ENCODE peak calls at places on chromosomes 12 and 14, in nine cellular contexts. One of them, this sample, is unnamed.
A peak's percentile ranks its signal among the peaks of the same experiment; 100 is the strongest.

GRCh38 chr14:99259327-99259726 is 12.7 kb downstream of the BCL11B start:
- DNase-seq in A549: no peak
- DNase-seq in IMR-90: no peak
- DNase-seq in breast epithelium: no peak
- DNase-seq in heart left ventricle: no peak
- DNase-seq in sigmoid colon: no peak
- DNase-seq in vagina: no peak
- DNase-seq in Peyer's patch: no peak
- DNase-seq in K562: no peak
- DNase-seq in this sample: no peak

GRCh38 chr12:57096099-57096572 is 7.2 kb downstream of the NAB2 start:
- DNase-seq in vagina: no peak
- DNase-seq in A549: no peak
- DNase-seq in sigmoid colon: no peak
- DNase-seq in IMR-90: no peak
- DNase-seq in breast epithelium: peak; percentile 74
- DNase-seq in K562: peak; percentile 19
- DNase-seq in heart left ventricle: no peak
- DNase-seq in Peyer's patch: no peak
- DNase-seq in this sample: peak; percentile 86

GRCh38 chr14:50796391-50796790 is 34.6 kb downstream of the NIN start:
- DNase-seq in A549: no peak
- DNase-seq in Peyer's patch: no peak
- DNase-seq in sigmoid colon: no peak
- DNase-seq in vagina: no peak
- DNase-seq in K562: no peak
- DNase-seq in heart left ventricle: no peak
- DNase-seq in breast epithelium: no peak
- DNase-seq in IMR-90: no peak
- DNase-seq in this sample: no peak

GRCh38 chr12:127115468-127116035 is 1151.4 kb upstream of the TMEM132C start:
- DNase-seq in Peyer's patch: no peak
- DNase-seq in K562: no peak
- DNase-seq in IMR-90: no peak
- DNase-seq in A549: no peak
- DNase-seq in breast epithelium: no peak
- DNase-seq in heart left ventricle: no peak
- DNase-seq in vagina: no peak
- DNase-seq in sigmoid colon: no peak
- DNase-seq in this sample: no peak

GRCh38 chr12:60872219-60872618 is 1276.4 kb downstream of the SLC16A7 start:
- DNase-seq in K562: no peak
- DNase-seq in Peyer's patch: no peak
- DNase-seq in A549: no peak
- DNase-seq in sigmoid colon: no peak
- DNase-seq in breast epithelium: no peak
- DNase-seq in IMR-90: no peak
- DNase-seq in vagina: no peak
- DNase-seq in heart left ventricle: peak; percentile 28
- DNase-seq in this sample: no peak

GRCh38 chr12:110141389-110141788 is 17.2 kb downstream of the IFT81 start:
- DNase-seq in Peyer's patch: no peak
- DNase-seq in K562: no peak
- DNase-seq in breast epithelium: no peak
- DNase-seq in IMR-90: peak; percentile 65
- DNase-seq in vagina: no peak
- DNase-seq in A549: no peak
- DNase-seq in sigmoid colon: peak; percentile 91
- DNase-seq in heart left ventricle: no peak
- DNase-seq in this sample: no peak

GRCh38 chr12:95218164-95218851 is 701 bp downstream of the VEZT start:
- DNase-seq in A549: no peak
- DNase-seq in vagina: no peak
- DNase-seq in K562: no peak
- DNase-seq in heart left ventricle: no peak
- DNase-seq in sigmoid colon: no peak
- DNase-seq in Peyer's patch: no peak
- DNase-seq in IMR-90: peak; percentile 58
- DNase-seq in breast epithelium: peak; percentile 90
- DNase-seq in this sample: no peak

GRCh38 chr12:14716848-14717444 is 20.5 kb upstream of the GUCY2C start:
- DNase-seq in heart left ventricle: no peak
- DNase-seq in Peyer's patch: no peak
- DNase-seq in breast epithelium: no peak
- DNase-seq in IMR-90: peak; percentile 37
- DNase-seq in sigmoid colon: no peak
- DNase-seq in vagina: no peak
- DNase-seq in K562: peak; percentile 32
- DNase-seq in A549: peak; percentile 71
- DNase-seq in this sample: peak; percentile 13

GRCh38 chr12:109329003-109329402 is 18.7 kb upstream of the MYO1H start:
- DNase-seq in A549: no peak
- DNase-seq in IMR-90: no peak
- DNase-seq in sigmoid colon: no peak
- DNase-seq in breast epithelium: no peak
- DNase-seq in K562: no peak
- DNase-seq in vagina: no peak
- DNase-seq in Peyer's patch: no peak
- DNase-seq in heart left ventricle: no peak
- DNase-seq in this sample: no peak

DNA sequence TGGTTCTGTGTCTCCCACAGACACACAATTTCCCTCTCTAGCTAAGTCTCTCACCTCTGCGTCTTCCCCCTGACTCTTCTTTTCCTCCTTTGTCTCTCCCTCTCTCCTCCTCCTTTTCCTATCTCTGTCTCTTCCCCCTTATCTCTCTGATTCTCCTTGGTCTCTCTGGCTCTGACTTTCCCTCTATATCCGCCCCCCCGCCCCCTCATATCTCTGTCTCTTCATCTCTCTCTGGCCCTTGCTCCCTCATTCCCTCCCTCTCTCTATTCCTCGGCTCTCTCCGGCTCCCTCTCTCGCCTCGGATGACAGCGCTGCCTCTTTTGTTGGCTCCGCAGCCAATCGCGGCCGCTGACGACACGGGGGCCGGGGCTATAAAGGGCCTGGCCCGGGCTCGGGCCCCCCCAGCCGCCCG is at the start of gene GDF11:
- DNase-seq in K562: no peak
- DNase-seq in Peyer's patch: no peak
- DNase-seq in IMR-90: peak; percentile 74
- DNase-seq in A549: peak; percentile 64
- DNase-seq in breast epithelium: no peak
- DNase-seq in vagina: no peak
- DNase-seq in heart left ventricle: peak; percentile 89
- DNase-seq in sigmoid colon: peak; percentile 94
- DNase-seq in this sample: peak; percentile 76
- TF ChIP-seq POLR2A in K562: peak; percentile 72
- TF ChIP-seq POLR2A in Peyer's patch: peak; percentile 44
- TF ChIP-seq POLR2A in IMR-90: peak; percentile 69
- TF ChIP-seq POLR2A in A549: no peak
- TF ChIP-seq POLR2A in breast epithelium: no peak
- TF ChIP-seq POLR2A in vagina: no peak
- TF ChIP-seq POLR2A in heart left ventricle: peak; percentile 88
- TF ChIP-seq POLR2A in sigmoid colon: peak; percentile 31
- TF ChIP-seq POLR2A in this sample: peak; percentile 73

DNA sequence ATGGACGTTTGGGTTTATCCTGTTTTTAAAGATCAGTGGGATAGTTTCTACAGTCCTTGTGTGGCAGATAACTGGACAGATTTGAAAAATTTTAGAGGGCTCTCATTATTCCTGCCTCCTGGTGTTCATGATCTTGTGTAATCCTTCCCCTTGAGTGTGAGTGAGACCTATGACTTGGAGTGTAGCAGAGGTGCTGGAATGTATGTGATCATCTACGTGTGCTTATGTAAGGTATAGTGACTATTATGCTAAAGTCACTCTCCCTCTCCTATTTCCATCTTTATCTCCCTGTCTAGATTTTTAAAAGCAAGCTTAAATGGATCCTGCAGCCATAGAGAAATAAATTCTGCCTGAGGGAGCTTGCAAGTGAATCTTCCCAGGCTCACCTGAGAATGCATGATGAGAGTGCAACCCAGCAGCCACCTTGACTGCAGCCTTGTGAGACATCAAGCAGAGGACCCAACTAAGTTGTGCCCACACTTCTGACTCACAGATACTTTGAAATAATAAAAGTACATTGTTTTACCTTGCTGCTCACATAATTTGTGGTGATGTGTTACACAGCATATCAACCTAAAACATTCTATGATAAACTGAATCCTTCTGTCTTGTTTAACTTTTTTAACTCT is 3.2 kb upstream of the OLR1 start:
- DNase-seq in breast epithelium: no peak
- DNase-seq in sigmoid colon: no peak
- DNase-seq in heart left ventricle: no peak
- DNase-seq in vagina: no peak
- DNase-seq in Peyer's patch: no peak
- DNase-seq in IMR-90: no peak
- DNase-seq in K562: no peak
- DNase-seq in A549: no peak
- DNase-seq in this sample: no peak
- H3K4me1 ChIP-seq in breast epithelium: peaks cover 6% of the 10 kb centered on the region
- H3K4me1 ChIP-seq in sigmoid colon: no peaks in the 10 kb centered on the region
- H3K4me1 ChIP-seq in heart left ventricle: no peaks in the 10 kb centered on the region
- H3K4me1 ChIP-seq in vagina: no peaks in the 10 kb centered on the region
- H3K4me1 ChIP-seq in Peyer's patch: no peaks in the 10 kb centered on the region
- H3K4me1 ChIP-seq in IMR-90: peaks cover 12% of the 10 kb centered on the region
- H3K4me1 ChIP-seq in K562: no peaks in the 10 kb centered on the region
- H3K4me1 ChIP-seq in A549: peaks cover 20% of the 10 kb centered on the region
- H3K4me1 ChIP-seq in this sample: no peaks in the 10 kb centered on the region

DNA sequence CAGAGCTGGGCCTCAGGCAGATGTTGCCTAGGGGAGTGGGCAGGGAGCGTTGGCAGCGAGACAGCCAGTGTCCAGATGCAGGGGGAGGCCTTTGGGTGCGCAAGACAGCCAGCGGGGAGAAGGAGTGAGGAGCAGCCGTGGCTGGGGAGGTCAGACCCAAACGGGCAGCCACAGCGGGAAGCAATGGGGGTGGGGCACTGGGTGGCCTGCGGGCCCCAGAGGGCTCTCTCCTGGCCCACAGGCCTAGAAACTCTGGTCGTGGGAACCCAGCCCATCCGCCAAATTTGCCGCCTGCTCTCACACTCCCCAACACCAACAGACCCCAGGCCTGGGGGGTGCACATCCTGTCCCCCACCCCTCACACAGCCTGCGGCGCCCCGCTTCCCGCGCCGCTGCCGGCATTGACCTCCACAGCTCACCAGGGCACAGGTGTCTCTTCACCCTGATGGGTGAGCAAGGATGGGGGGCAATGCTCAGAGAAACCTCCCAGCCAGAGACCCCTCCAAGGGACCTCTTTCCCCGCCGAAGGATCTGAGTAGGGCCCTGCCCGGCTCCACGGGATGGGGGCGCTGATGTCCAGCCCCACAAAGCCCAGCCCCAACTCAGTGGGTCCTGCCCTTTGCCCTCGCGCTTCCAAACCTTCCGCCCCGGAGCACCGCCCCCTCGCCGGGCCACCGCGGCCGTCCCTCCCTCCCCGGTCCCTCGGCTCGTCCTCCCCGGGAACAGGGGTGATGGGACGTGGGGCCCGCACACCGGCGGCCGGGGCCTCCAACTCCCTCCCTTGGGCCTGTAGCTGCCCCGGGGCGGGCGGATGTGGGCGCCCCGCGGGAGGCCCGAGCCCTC is 781 bp downstream of the HDAC7 start:
- DNase-seq in A549: peak; percentile 65
- DNase-seq in IMR-90: no peak
- DNase-seq in vagina: no peak
- DNase-seq in breast epithelium: peak; percentile 53
- DNase-seq in heart left ventricle: peak; percentile 91
- DNase-seq in Peyer's patch: peak; percentile 74
- DNase-seq in K562: peak; percentile 83
- DNase-seq in sigmoid colon: peak; percentile 85
- DNase-seq in this sample: no peak
- TF ChIP-seq CTCF in A549: peak; percentile 46
- TF ChIP-seq CTCF in IMR-90: peak; percentile 37
- TF ChIP-seq CTCF in vagina: no peak
- TF ChIP-seq CTCF in breast epithelium: no peak
- TF ChIP-seq CTCF in heart left ventricle: no peak
- TF ChIP-seq CTCF in Peyer's patch: peak; percentile 21
- TF ChIP-seq CTCF in K562: peak; percentile 54
- TF ChIP-seq CTCF in sigmoid colon: peak; percentile 18
- TF ChIP-seq CTCF in this sample: no peak

GRCh38 chr14:60116181-60116580 is 24.5 kb downstream of the PCNX4 start:
- DNase-seq in breast epithelium: no peak
- DNase-seq in A549: no peak
- DNase-seq in sigmoid colon: no peak
- DNase-seq in Peyer's patch: no peak
- DNase-seq in K562: no peak
- DNase-seq in vagina: no peak
- DNase-seq in heart left ventricle: no peak
- DNase-seq in IMR-90: peak; percentile 26
- DNase-seq in this sample: no peak

GRCh38 chr14:60111732-60112131 is 20.0 kb downstream of the PCNX4 start:
- DNase-seq in breast epithelium: no peak
- DNase-seq in K562: no peak
- DNase-seq in vagina: no peak
- DNase-seq in sigmoid colon: no peak
- DNase-seq in Peyer's patch: no peak
- DNase-seq in A549: no peak
- DNase-seq in heart left ventricle: no peak
- DNase-seq in IMR-90: no peak
- DNase-seq in this sample: no peak

DNA sequence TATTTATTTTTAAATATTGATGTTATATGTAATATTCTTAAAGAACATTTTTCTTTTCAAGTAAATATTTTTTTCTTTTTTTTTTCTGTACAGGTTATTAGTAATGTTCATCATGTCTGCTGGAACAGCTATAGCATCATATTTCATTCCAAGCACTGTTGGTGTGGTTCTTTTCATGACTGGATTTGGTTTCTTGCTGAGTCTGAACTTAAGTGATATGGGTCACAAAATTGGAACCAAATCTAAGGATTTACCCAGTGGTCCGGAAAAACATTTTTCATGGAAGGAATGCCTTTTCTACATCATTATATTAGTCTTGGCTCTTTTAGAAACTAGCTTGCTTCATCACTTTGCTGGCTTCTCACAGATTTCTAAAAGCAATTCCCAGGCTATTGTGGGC is 23.2 kb downstream of the PCNX4 start:
- DNase-seq in breast epithelium: no peak
- DNase-seq in vagina: no peak
- DNase-seq in A549: no peak
- DNase-seq in K562: no peak
- DNase-seq in sigmoid colon: no peak
- DNase-seq in heart left ventricle: no peak
- DNase-seq in IMR-90: no peak
- DNase-seq in Peyer's patch: no peak
- DNase-seq in this sample: no peak
- TF ChIP-seq POLR2A in breast epithelium: no peak
- TF ChIP-seq POLR2A in vagina: no peak
- TF ChIP-seq POLR2A in A549: no peak
- TF ChIP-seq POLR2A in K562: no peak
- TF ChIP-seq POLR2A in sigmoid colon: no peak
- TF ChIP-seq POLR2A in heart left ventricle: no peak
- TF ChIP-seq POLR2A in IMR-90: no peak
- TF ChIP-seq POLR2A in Peyer's patch: no peak
- TF ChIP-seq POLR2A in this sample: no peak

This sample was measured in prostate gland.